ENCODE peak calls at places on chromosomes 13 and 19, in six cellular contexts. H is cardiac muscle cell, B is SK-N-SH, W is A549, D is ovary, K is heart right ventricle. A is an unnamed sample.

GRCh38 chr19:10818306-10819123 is 17.5 kb downstream of the TMED1 start:
- DNase-seq in W (no peak), H (no peak), K (no peak), B (peak), D (no peak), A (no peak)

GRCh38 chr19:10428996-10429381 is 8.7 kb downstream of the PDE4A start:
- DNase-seq in B (no peak), W (no peak), H (no peak), K (no peak), D (no peak), A (no peak)

GRCh38 chr13:30257433-30258099 is 49.8 kb downstream of the KATNAL1 start:
- DNase-seq in K (no peak), H (peak), W (no peak), D (no peak), B (peak), A (no peak)

GRCh38 chr19:42322305-42322704 is 3.1 kb upstream of the MEGF8 start:
- DNase-seq in B (no peak), H (no peak), W (no peak), D (no peak), K (no peak), A (no peak)

GRCh38 chr19:3245050-3245449 is 20.6 kb downstream of the CELF5 start:
- DNase-seq in W (no peak), H (no peak), D (no peak), B (no peak), K (no peak), A (no peak)

GRCh38 chr19:54341295-54341694 is 2.3 kb upstream of the LILRA4 start:
- DNase-seq in H (no peak), K (no peak), D (no peak), W (no peak), B (no peak), A (no peak)

GRCh38 chr19:38388310-38389100 is at the start of gene SPRED3:
- DNase-seq in W (peak), D (peak), K (peak), H (peak), B (peak), A (no peak)

GRCh38 chr19:19361075-19361594 is 40.5 kb downstream of the MAU2 start:
- DNase-seq in B (peak), K (peak), W (peak), H (peak), D (peak), A (peak)

GRCh38 chr13:88000239-88000638 is 329.1 kb downstream of the SLITRK5 start:
- DNase-seq in K (no peak), B (no peak), D (no peak), H (no peak), W (no peak), A (no peak)

GRCh38 chr19:1720237-1720636 is 33.1 kb upstream of the ONECUT3 start:
- DNase-seq in B (peak), H (no peak), K (no peak), W (no peak), D (no peak), A (no peak)

GRCh38 chr19:10431943-10432735 is 11.8 kb downstream of the PDE4A start:
- DNase-seq in K (peak), B (peak), W (no peak), H (peak), D (no peak), A (no peak)

GRCh38 chr19:39341122-39341719 is 1.0 kb upstream of the SAMD4B start:
- DNase-seq in H (peak), D (peak), B (peak), W (no peak), K (peak), A (no peak)

GRCh38 chr19:42402376-42403116 is 12.4 kb upstream of the CNFN start:
- DNase-seq in W (no peak), K (no peak), B (peak), H (no peak), D (no peak), A (no peak)

GRCh38 chr13:26978081-26978860 is 193.3 kb downstream of the USP12 start:
- DNase-seq in H (peak), B (no peak), D (no peak), W (no peak), K (no peak), A (no peak)

GRCh38 chr19:12331211-12331941 is 2.1 kb downstream of the ZNF563 start:
- DNase-seq in W (no peak), K (no peak), B (no peak), H (peak), D (no peak), A (no peak)

GRCh38 chr13:23750383-23751121 is 138.6 kb downstream of the MIPEP start:
- DNase-seq in K (no peak), D (no peak), W (no peak), H (no peak), B (no peak), A (no peak)

GRCh38 chr13:18993884-18994660 is 187.6 kb downstream of the TUBA3C start:
- DNase-seq in W (no peak), B (no peak), K (no peak), H (no peak), D (no peak), A (no peak)

GRCh38 chr19:29568036-29568788 is 37.9 kb upstream of the POP4 start:
- DNase-seq in W (no peak), K (no peak), B (no peak), D (no peak), H (no peak), A (no peak)

GRCh38 chr19:3471954-3472655 is 8.2 kb downstream of the SMIM24 start:
- DNase-seq in H (peak), W (no peak), K (peak), B (peak), D (peak), A (no peak)

GRCh38 chr19:6740589-6741348 is 1.3 kb downstream of the TRIP10 start:
- DNase-seq in K (peak), W (peak), H (peak), D (peak), B (peak), A (no peak)

GRCh38 chr19:9461938-9462337 is 26.6 kb upstream of the ZNF266 start:
- DNase-seq in D (no peak), B (no peak), K (no peak), W (no peak), H (no peak), A (no peak)

GRCh38 chr19:40503300-40503699 is 36.5 kb downstream of the SPTBN4 start:
- DNase-seq in H (no peak), B (peak), W (peak), K (no peak), D (no peak), A (no peak)

GRCh38 chr19:1113278-1113985 is 9.6 kb downstream of the GPX4 start:
- DNase-seq in W (peak), H (peak), D (peak), K (peak), B (peak), A (peak)

GRCh38 chr19:2495130-2495641 is 19.3 kb downstream of the GADD45B start:
- DNase-seq in K (peak), B (peak), W (peak), D (peak), H (peak), A (no peak)

GRCh38 chr13:44386932-44387556 is 13.4 kb downstream of the SERP2 start:
- DNase-seq in K (no peak), H (peak), W (no peak), D (no peak), B (no peak), A (no peak)
- H3K27ac ChIP-seq in K (no peak), H (peak), W (no peak), D (no peak), B (no peak), A (no peak)

DNA sequence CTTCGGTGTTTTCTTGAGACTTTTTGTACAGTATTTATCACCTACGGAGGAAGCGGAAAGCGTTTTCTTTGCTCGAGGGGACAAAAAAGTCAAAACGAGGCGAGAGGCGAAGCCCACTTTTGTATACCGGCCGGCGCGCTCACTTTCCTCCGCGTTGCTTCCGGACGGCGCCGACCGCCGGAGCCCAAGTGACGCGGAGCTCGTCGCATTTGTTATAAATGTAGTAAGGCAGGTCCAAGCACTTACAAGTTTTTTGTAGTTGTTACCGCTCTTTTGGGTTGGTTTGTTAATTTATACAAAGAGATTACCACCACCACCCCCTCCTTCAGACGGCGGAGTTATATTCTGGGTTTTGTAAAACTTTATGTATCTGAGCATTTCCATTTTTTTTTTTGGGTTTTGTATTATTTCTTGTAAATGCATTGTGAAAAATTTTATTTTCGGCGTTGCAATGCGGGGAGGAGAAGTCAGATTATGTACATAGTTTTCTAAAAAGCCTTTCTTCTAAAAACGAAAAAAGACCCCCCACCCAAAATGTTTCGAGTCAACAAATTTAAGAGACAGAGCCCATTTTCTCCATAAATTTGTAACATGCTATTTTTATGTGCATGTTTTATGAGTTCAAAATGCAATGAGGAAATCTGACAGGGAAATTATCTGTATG is 2.2 kb downstream of the SOX1 start:
- DNase-seq in K (no peak), H (no peak), D (no peak), B (no peak), W (no peak), A (no peak)
- H3K4me3 ChIP-seq in K (no peak), H (no peak), D (no peak), B (no peak), W (no peak), A (no peak)

GRCh38 chr19:48607359-48607755 is 815 bp downstream of the SPACA4 start:
- DNase-seq in B (no peak), W (no peak), K (no peak), D (no peak), H (no peak), A (no peak)

GRCh38 chr19:48606463-48607358 is at the start of gene SPACA4:
- DNase-seq in W (no peak), D (no peak), H (no peak), K (no peak), B (no peak), A (no peak)

GRCh38 chr19:48611872-48612271 is 3.0 kb downstream of the FAM83E start:
- DNase-seq in K (no peak), B (no peak), W (no peak), D (no peak), H (no peak), A (no peak)

GRCh38 chr19:48609571-48610108 is 3.1 kb downstream of the SPACA4 start:
- DNase-seq in H (no peak), K (no peak), B (no peak), D (no peak), W (no peak), A (no peak)

DNA sequence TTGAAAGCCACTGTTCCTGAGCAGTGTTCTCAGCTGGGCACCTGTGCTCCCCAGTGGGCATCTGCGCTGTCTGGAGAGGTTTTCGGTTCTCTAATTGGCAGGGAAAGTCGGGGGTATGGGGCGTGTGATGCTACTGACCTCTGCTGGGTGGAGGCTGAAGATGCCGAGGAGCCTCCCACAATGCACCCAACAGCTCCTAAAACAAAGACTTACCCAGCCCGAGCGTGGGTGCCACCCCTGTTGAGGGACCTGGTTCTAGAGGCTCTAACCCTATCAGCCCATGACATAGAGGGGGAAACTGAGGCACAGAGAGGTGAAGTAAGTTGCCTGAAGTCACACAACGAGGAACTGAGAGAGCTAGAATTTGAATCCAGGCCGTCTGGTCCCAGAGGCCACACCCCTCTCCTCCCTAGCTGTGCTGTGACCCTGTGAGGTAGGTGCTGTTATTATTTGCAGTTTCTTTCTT is 2.3 kb downstream of the SPACA4 start:
- DNase-seq in K (no peak), D (no peak), B (peak), H (no peak), W (peak), A (no peak)
- TF ChIP-seq CTCF in K (peak), D (no peak), B (peak), H (peak), W (peak), A (peak)

GRCh38 chr13:31803327-31803726 is 64.0 kb downstream of the RXFP2 start:
- DNase-seq in D (no peak), B (no peak), W (no peak), H (no peak), K (no peak), A (no peak)

DNA sequence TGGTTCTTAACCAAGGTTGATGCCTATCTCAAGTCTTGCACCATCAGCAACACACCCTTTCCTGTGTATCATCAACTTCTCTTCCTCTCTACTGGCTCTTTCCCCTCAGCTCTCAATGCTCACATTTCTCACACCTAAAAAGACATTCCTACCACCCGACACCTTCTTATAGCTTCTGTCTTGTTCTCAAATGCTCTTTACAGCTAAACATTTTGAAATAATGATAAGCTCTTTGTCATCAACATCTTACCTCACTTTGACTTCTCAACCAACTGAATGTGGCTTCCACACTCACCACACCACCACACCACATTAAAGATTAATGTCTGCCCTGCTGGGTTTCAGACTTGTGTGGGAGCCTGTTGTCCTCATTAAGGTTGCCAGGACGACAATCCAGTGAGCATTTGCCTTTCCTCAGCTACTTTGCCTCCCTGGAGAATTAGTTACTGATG is 67.8 kb downstream of the RXFP2 start:
- DNase-seq in D (no peak), B (no peak), H (no peak), K (no peak), W (no peak), A (no peak)
- H3K27ac ChIP-seq in D (no peak), B (no peak), H (no peak), K (no peak), W (no peak), A (no peak)

DNA sequence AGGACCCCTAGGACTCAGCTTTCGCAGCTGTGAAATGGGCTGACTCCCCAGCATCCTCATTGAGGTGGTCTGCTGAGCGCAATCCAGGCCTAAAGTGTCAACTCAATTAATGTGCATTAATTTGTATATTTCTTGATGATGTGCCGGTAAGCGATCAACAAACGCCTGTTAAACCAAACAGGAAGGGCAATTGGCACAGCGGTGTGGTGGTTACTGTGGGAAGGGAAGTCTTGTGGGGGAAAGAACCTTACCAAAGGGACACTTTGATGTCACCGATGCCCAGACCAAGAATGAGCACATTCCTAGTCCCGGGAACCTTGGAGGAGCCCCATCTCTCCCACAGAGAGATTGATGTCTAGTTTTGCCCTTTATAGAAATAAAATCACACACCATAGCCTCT is 1.6 kb downstream of the JAK3 start:
- DNase-seq in D (no peak), K (no peak), B (no peak), H (no peak), W (no peak), A (no peak)
- H3K4me3 ChIP-seq in D (no peak), K (no peak), B (no peak), H (no peak), W (no peak), A (no peak)